ENCODE peak calls at places on chromosomes 6 and 20, in eight cellular contexts. One of them, this sample, is unnamed.

GRCh38 chr6:155694429-155694795 is 238.8 kb upstream of the NOX3 start:
- DNase-seq in kidney: no peak
- DNase-seq in OCI-LY7: no peak
- DNase-seq in mucosa of descending colon: no peak
- DNase-seq in GM23338: no peak
- DNase-seq in foreskin fibroblast: no peak
- DNase-seq in fibroblast of lung: no peak
- DNase-seq in epithelial cell of esophagus: no peak
- DNase-seq in this sample: no peak

GRCh38 chr6:41548098-41548840 is 2.1 kb downstream of the FOXP4 start:
- DNase-seq in foreskin fibroblast: no peak
- DNase-seq in kidney: peak; percentile 78
- DNase-seq in epithelial cell of esophagus: no peak
- DNase-seq in fibroblast of lung: no peak
- DNase-seq in GM23338: peak; percentile 48
- DNase-seq in OCI-LY7: no peak
- DNase-seq in mucosa of descending colon: peak; percentile 60
- DNase-seq in this sample: no peak

GRCh38 chr20:40390654-40391053 is 298.4 kb downstream of the MAFB start:
- DNase-seq in foreskin fibroblast: no peak
- DNase-seq in GM23338: peak; percentile 9
- DNase-seq in kidney: no peak
- DNase-seq in epithelial cell of esophagus: peak; percentile 33
- DNase-seq in OCI-LY7: no peak
- DNase-seq in fibroblast of lung: no peak
- DNase-seq in mucosa of descending colon: no peak
- DNase-seq in this sample: no peak

GRCh38 chr6:130825772-130826441 is 1.3 kb upstream of the SMLR1 start:
- DNase-seq in OCI-LY7: peak; percentile 15
- DNase-seq in GM23338: peak; percentile 62
- DNase-seq in epithelial cell of esophagus: no peak
- DNase-seq in mucosa of descending colon: no peak
- DNase-seq in fibroblast of lung: no peak
- DNase-seq in kidney: no peak
- DNase-seq in foreskin fibroblast: no peak
- DNase-seq in this sample: no peak

GRCh38 chr20:58025233-58025632 is 203.2 kb downstream of the ANKRD60 start:
- DNase-seq in epithelial cell of esophagus: no peak
- DNase-seq in mucosa of descending colon: no peak
- DNase-seq in OCI-LY7: no peak
- DNase-seq in foreskin fibroblast: no peak
- DNase-seq in fibroblast of lung: no peak
- DNase-seq in GM23338: no peak
- DNase-seq in kidney: peak; percentile 67
- DNase-seq in this sample: no peak

GRCh38 chr6:6688951-6689350 is 100.4 kb downstream of the LY86 start:
- DNase-seq in OCI-LY7: no peak
- DNase-seq in fibroblast of lung: no peak
- DNase-seq in mucosa of descending colon: no peak
- DNase-seq in epithelial cell of esophagus: no peak
- DNase-seq in foreskin fibroblast: no peak
- DNase-seq in GM23338: no peak
- DNase-seq in kidney: no peak
- DNase-seq in this sample: peak; percentile 28

GRCh38 chr6:101395345-101395744 is 1.8 kb downstream of the GRIK2 start:
- DNase-seq in foreskin fibroblast: no peak
- DNase-seq in mucosa of descending colon: no peak
- DNase-seq in fibroblast of lung: no peak
- DNase-seq in epithelial cell of esophagus: no peak
- DNase-seq in kidney: no peak
- DNase-seq in OCI-LY7: no peak
- DNase-seq in GM23338: no peak
- DNase-seq in this sample: no peak

GRCh38 chr6:84137051-84137375 is 90.4 kb downstream of the CEP162 start:
- DNase-seq in foreskin fibroblast: no peak
- DNase-seq in epithelial cell of esophagus: peak; percentile 29
- DNase-seq in OCI-LY7: no peak
- DNase-seq in GM23338: no peak
- DNase-seq in fibroblast of lung: peak; percentile 88
- DNase-seq in mucosa of descending colon: no peak
- DNase-seq in kidney: no peak
- DNase-seq in this sample: no peak

GRCh38 chr6:41008011-41008410 is 31.0 kb downstream of the UNC5CL start:
- DNase-seq in epithelial cell of esophagus: no peak
- DNase-seq in OCI-LY7: no peak
- DNase-seq in kidney: no peak
- DNase-seq in GM23338: no peak
- DNase-seq in foreskin fibroblast: no peak
- DNase-seq in fibroblast of lung: no peak
- DNase-seq in mucosa of descending colon: no peak
- DNase-seq in this sample: no peak

GRCh38 chr6:85017352-85017751 is 253.0 kb upstream of the TBX18 start:
- DNase-seq in GM23338: no peak
- DNase-seq in epithelial cell of esophagus: no peak
- DNase-seq in mucosa of descending colon: no peak
- DNase-seq in foreskin fibroblast: no peak
- DNase-seq in OCI-LY7: no peak
- DNase-seq in fibroblast of lung: no peak
- DNase-seq in kidney: no peak
- DNase-seq in this sample: no peak

GRCh38 chr6:87799651-87800050 is 97.6 kb upstream of the AKIRIN2 start:
- DNase-seq in OCI-LY7: peak; percentile 80
- DNase-seq in epithelial cell of esophagus: no peak
- DNase-seq in fibroblast of lung: no peak
- DNase-seq in kidney: no peak
- DNase-seq in mucosa of descending colon: no peak
- DNase-seq in GM23338: no peak
- DNase-seq in foreskin fibroblast: no peak
- DNase-seq in this sample: no peak

GRCh38 chr6:41360314-41360685 is 24.9 kb downstream of the NCR2 start:
- DNase-seq in GM23338: no peak
- DNase-seq in fibroblast of lung: no peak
- DNase-seq in kidney: no peak
- DNase-seq in OCI-LY7: no peak
- DNase-seq in foreskin fibroblast: no peak
- DNase-seq in epithelial cell of esophagus: no peak
- DNase-seq in mucosa of descending colon: no peak
- DNase-seq in this sample: no peak

GRCh38 chr6:33427585-33428218 is 7.8 kb downstream of the SYNGAP1 start:
- DNase-seq in fibroblast of lung: no peak
- DNase-seq in GM23338: peak; percentile 47
- DNase-seq in mucosa of descending colon: peak; percentile 82
- DNase-seq in foreskin fibroblast: no peak
- DNase-seq in OCI-LY7: peak; percentile 31
- DNase-seq in kidney: peak; percentile 90
- DNase-seq in epithelial cell of esophagus: peak; percentile 19
- DNase-seq in this sample: no peak

GRCh38 chr20:50725722-50726000 is 5.7 kb upstream of the PARD6B start:
- DNase-seq in fibroblast of lung: no peak
- DNase-seq in epithelial cell of esophagus: no peak
- DNase-seq in GM23338: no peak
- DNase-seq in foreskin fibroblast: no peak
- DNase-seq in mucosa of descending colon: no peak
- DNase-seq in OCI-LY7: no peak
- DNase-seq in kidney: no peak
- DNase-seq in this sample: no peak

GRCh38 chr6:127301199-127301700 is 34.6 kb downstream of the RNF146 start:
- DNase-seq in mucosa of descending colon: no peak
- DNase-seq in GM23338: no peak
- DNase-seq in kidney: no peak
- DNase-seq in fibroblast of lung: peak; percentile 53
- DNase-seq in OCI-LY7: no peak
- DNase-seq in epithelial cell of esophagus: no peak
- DNase-seq in foreskin fibroblast: no peak
- DNase-seq in this sample: peak; percentile 42

GRCh38 chr20:29874476-29875202 is 1382.8 kb upstream of the DEFB115 start:
- DNase-seq in fibroblast of lung: no peak
- DNase-seq in epithelial cell of esophagus: no peak
- DNase-seq in mucosa of descending colon: peak; percentile 36
- DNase-seq in GM23338: no peak
- DNase-seq in OCI-LY7: no peak
- DNase-seq in kidney: peak; percentile 45
- DNase-seq in foreskin fibroblast: no peak
- DNase-seq in this sample: no peak

GRCh38 chr20:20849126-20849525 is 136.7 kb upstream of the RALGAPA2 start:
- DNase-seq in GM23338: no peak
- DNase-seq in fibroblast of lung: no peak
- DNase-seq in epithelial cell of esophagus: no peak
- DNase-seq in OCI-LY7: no peak
- DNase-seq in foreskin fibroblast: no peak
- DNase-seq in kidney: no peak
- DNase-seq in mucosa of descending colon: no peak
- DNase-seq in this sample: no peak

GRCh38 chr20:17228624-17229061 is 1.8 kb downstream of the PCSK2 start:
- DNase-seq in GM23338: peak; percentile 67
- DNase-seq in OCI-LY7: no peak
- DNase-seq in foreskin fibroblast: no peak
- DNase-seq in kidney: peak; percentile 63
- DNase-seq in mucosa of descending colon: peak; percentile 38
- DNase-seq in fibroblast of lung: no peak
- DNase-seq in epithelial cell of esophagus: no peak
- DNase-seq in this sample: no peak

GRCh38 chr20:32980131-32980941 is 23.9 kb downstream of the SUN5 start:
- DNase-seq in foreskin fibroblast: no peak
- DNase-seq in GM23338: no peak
- DNase-seq in mucosa of descending colon: no peak
- DNase-seq in fibroblast of lung: no peak
- DNase-seq in OCI-LY7: no peak
- DNase-seq in kidney: no peak
- DNase-seq in epithelial cell of esophagus: no peak
- DNase-seq in this sample: no peak

GRCh38 chr6:52074155-52074554 is 13.3 kb downstream of the PKHD1 start:
- DNase-seq in OCI-LY7: no peak
- DNase-seq in fibroblast of lung: no peak
- DNase-seq in foreskin fibroblast: no peak
- DNase-seq in GM23338: no peak
- DNase-seq in kidney: no peak
- DNase-seq in epithelial cell of esophagus: no peak
- DNase-seq in mucosa of descending colon: no peak
- DNase-seq in this sample: no peak

GRCh38 chr6:15026832-15027231 is 219.0 kb upstream of the JARID2 start:
- DNase-seq in foreskin fibroblast: no peak
- DNase-seq in epithelial cell of esophagus: peak; percentile 33
- DNase-seq in mucosa of descending colon: no peak
- DNase-seq in kidney: no peak
- DNase-seq in fibroblast of lung: peak; percentile 37
- DNase-seq in OCI-LY7: no peak
- DNase-seq in GM23338: no peak
- DNase-seq in this sample: peak; percentile 17

GRCh38 chr6:75524322-75524972 is 30.8 kb upstream of the FILIP1 start:
- DNase-seq in foreskin fibroblast: peak; percentile 89
- DNase-seq in mucosa of descending colon: no peak
- DNase-seq in kidney: no peak
- DNase-seq in fibroblast of lung: peak; percentile 91
- DNase-seq in OCI-LY7: no peak
- DNase-seq in GM23338: peak; percentile 1
- DNase-seq in epithelial cell of esophagus: peak; percentile 66
- DNase-seq in this sample: peak; percentile 88

GRCh38 chr20:11260611-11261010 is 586.8 kb upstream of the JAG1 start:
- DNase-seq in epithelial cell of esophagus: no peak
- DNase-seq in foreskin fibroblast: no peak
- DNase-seq in kidney: no peak
- DNase-seq in fibroblast of lung: no peak
- DNase-seq in OCI-LY7: no peak
- DNase-seq in GM23338: no peak
- DNase-seq in mucosa of descending colon: no peak
- DNase-seq in this sample: peak; percentile 54

GRCh38 chr6:75206338-75207210 is 721 bp upstream of the COL12A1 start:
- DNase-seq in fibroblast of lung: no peak
- DNase-seq in kidney: peak; percentile 70
- DNase-seq in foreskin fibroblast: peak; percentile 47
- DNase-seq in OCI-LY7: no peak
- DNase-seq in epithelial cell of esophagus: no peak
- DNase-seq in mucosa of descending colon: peak; percentile 50
- DNase-seq in GM23338: peak; percentile 32
- DNase-seq in this sample: peak; percentile 43

GRCh38 chr20:38345643-38346042 is 639 bp upstream of the LBP start:
- DNase-seq in foreskin fibroblast: no peak
- DNase-seq in epithelial cell of esophagus: no peak
- DNase-seq in kidney: no peak
- DNase-seq in GM23338: no peak
- DNase-seq in OCI-LY7: no peak
- DNase-seq in mucosa of descending colon: no peak
- DNase-seq in fibroblast of lung: no peak
- DNase-seq in this sample: no peak

GRCh38 chr6:160043784-160044183 is 74.9 kb downstream of the IGF2R start:
- DNase-seq in mucosa of descending colon: no peak
- DNase-seq in epithelial cell of esophagus: peak; percentile 81
- DNase-seq in foreskin fibroblast: no peak
- DNase-seq in fibroblast of lung: no peak
- DNase-seq in GM23338: no peak
- DNase-seq in kidney: no peak
- DNase-seq in OCI-LY7: no peak
- DNase-seq in this sample: no peak
- H3K4me3 ChIP-seq in mucosa of descending colon: no peak overlapping the region
- H3K4me3 ChIP-seq in epithelial cell of esophagus: peak overlapping the region; percentile 51
- H3K4me3 ChIP-seq in foreskin fibroblast: no peak overlapping the region
- H3K4me3 ChIP-seq in fibroblast of lung: no peak overlapping the region
- H3K4me3 ChIP-seq in GM23338: no peak overlapping the region
- H3K4me3 ChIP-seq in kidney: no peak overlapping the region
- H3K4me3 ChIP-seq in OCI-LY7: no peak overlapping the region
- H3K4me3 ChIP-seq in this sample: no peak overlapping the region

DNA sequence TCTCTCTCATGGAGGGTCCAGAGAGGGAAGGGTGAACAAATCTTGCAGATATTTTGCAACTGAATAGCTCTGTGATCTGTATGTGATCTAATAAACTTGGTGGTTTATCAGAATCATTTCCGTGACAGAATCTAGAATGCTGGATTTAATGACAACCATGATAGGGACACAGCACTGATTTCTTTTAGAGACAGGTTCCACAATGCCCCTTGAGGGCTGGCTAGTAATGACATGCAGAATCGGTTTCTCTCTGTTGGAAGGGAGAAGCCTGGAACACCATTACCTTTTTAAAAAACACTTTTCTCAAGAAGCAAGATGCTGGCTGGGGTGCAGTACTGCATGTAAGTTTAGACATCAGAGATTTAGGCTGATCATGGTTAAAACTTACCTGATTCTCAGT is 313.4 kb downstream of the CDH26 start:
- DNase-seq in foreskin fibroblast: no peak
- DNase-seq in kidney: no peak
- DNase-seq in OCI-LY7: no peak
- DNase-seq in fibroblast of lung: no peak
- DNase-seq in mucosa of descending colon: no peak
- DNase-seq in epithelial cell of esophagus: no peak
- DNase-seq in GM23338: peak; percentile 40
- DNase-seq in this sample: no peak
- TF ChIP-seq CTCF in foreskin fibroblast: peak; percentile 39
- TF ChIP-seq CTCF in kidney: no peak
- TF ChIP-seq CTCF in OCI-LY7: peak; percentile 35
- TF ChIP-seq CTCF in fibroblast of lung: peak; percentile 22
- TF ChIP-seq CTCF in mucosa of descending colon: no peak
- TF ChIP-seq CTCF in epithelial cell of esophagus: peak; percentile 50
- TF ChIP-seq CTCF in GM23338: no peak
- TF ChIP-seq CTCF in this sample: peak; percentile 4

GRCh38 chr6:157496534-157497095 is 115.6 kb downstream of the ZDHHC14 start:
- DNase-seq in epithelial cell of esophagus: no peak
- DNase-seq in GM23338: no peak
- DNase-seq in mucosa of descending colon: no peak
- DNase-seq in foreskin fibroblast: no peak
- DNase-seq in fibroblast of lung: no peak
- DNase-seq in kidney: no peak
- DNase-seq in OCI-LY7: no peak
- DNase-seq in this sample: no peak
- H3K4me3 ChIP-seq in epithelial cell of esophagus: no peak overlapping the region
- H3K4me3 ChIP-seq in GM23338: no peak overlapping the region
- H3K4me3 ChIP-seq in mucosa of descending colon: no peak overlapping the region
- H3K4me3 ChIP-seq in foreskin fibroblast: no peak overlapping the region
- H3K4me3 ChIP-seq in fibroblast of lung: no peak overlapping the region
- H3K4me3 ChIP-seq in kidney: no peak overlapping the region
- H3K4me3 ChIP-seq in OCI-LY7: no peak overlapping the region
- H3K4me3 ChIP-seq in this sample: no peak overlapping the region

GRCh38 chr20:56506103-56506502 is 18.4 kb upstream of the FAM209A start:
- DNase-seq in fibroblast of lung: no peak
- DNase-seq in foreskin fibroblast: no peak
- DNase-seq in mucosa of descending colon: no peak
- DNase-seq in OCI-LY7: no peak
- DNase-seq in epithelial cell of esophagus: no peak
- DNase-seq in GM23338: no peak
- DNase-seq in kidney: no peak
- DNase-seq in this sample: peak; percentile 64
- TF ChIP-seq CTCF in fibroblast of lung: no peak
- TF ChIP-seq CTCF in foreskin fibroblast: no peak
- TF ChIP-seq CTCF in mucosa of descending colon: no peak
- TF ChIP-seq CTCF in OCI-LY7: no peak
- TF ChIP-seq CTCF in epithelial cell of esophagus: no peak
- TF ChIP-seq CTCF in GM23338: no peak
- TF ChIP-seq CTCF in kidney: no peak
- TF ChIP-seq CTCF in this sample: no peak

This sample was measured in fibroblast of pulmonary artery.